ENCODE peak calls at places on chromosomes 5 and 9, in eight cellular contexts. Y is activated T-cell treated with anti-CD3 and anti-CD28 coated beads, Interleukin-2, amount 50 U/mL, for 24 hours; O is HT-29; S is upper lobe of right lung; C is effector memory CD8-positive, alpha-beta T cell; Z is fibroblast of lung; P is kidney epithelial cell; I is activated gamma-delta T cell. A is an unnamed sample.

GRCh38 chr5:112878760-112879159 is 17.7 kb downstream of the SRP19 start:
- DNase-seq in O (no peak), I (no peak), C (peak; percentile 11), Y (no peak), S (no peak), Z (peak; percentile 75), P (peak; percentile 29), A (no peak)

GRCh38 chr9:122562134-122562760 is 9.3 kb downstream of the OR1N2 start:
- DNase-seq in I (no peak), Z (no peak), O (no peak), S (no peak), C (no peak), P (no peak), Y (no peak), A (no peak)

GRCh38 chr9:94108584-94108983 is 24.3 kb downstream of the PTPDC1 start:
- DNase-seq in P (no peak), I (no peak), Z (peak; percentile 25), C (no peak), Y (no peak), O (no peak), S (no peak), A (no peak)

GRCh38 chr5:68817696-68818695 is 275.8 kb upstream of the SLC30A5 start:
- DNase-seq in P (no peak), O (no peak), C (no peak), Y (no peak), S (no peak), Z (peak; percentile 2), I (no peak), A (no peak)

GRCh38 chr9:91223000-91223399 is 138.7 kb downstream of the AUH start:
- DNase-seq in C (no peak), Y (no peak), P (no peak), O (no peak), Z (no peak), I (no peak), S (no peak), A (no peak)

GRCh38 chr5:82319192-82319591 is 41.0 kb upstream of the RPS23 start:
- DNase-seq in P (no peak), Z (no peak), Y (no peak), O (no peak), S (no peak), C (no peak), I (no peak), A (no peak)

GRCh38 chr5:71882826-71883744 is 164.0 kb downstream of the CARTPT start:
- DNase-seq in I (no peak), S (no peak), P (no peak), Y (no peak), C (no peak), Z (peak; percentile 55), O (no peak), A (no peak)

GRCh38 chr5:112930082-112930344 is 8.0 kb upstream of the REEP5 start:
- DNase-seq in Z (no peak), C (no peak), Y (no peak), I (no peak), S (no peak), O (no peak), P (no peak), A (no peak)

GRCh38 chr9:129273941-129274709 is 96.1 kb upstream of the IER5L start:
- DNase-seq in I (no peak), O (no peak), S (peak; percentile 27), P (no peak), Z (no peak), Y (no peak), C (no peak), A (no peak)

GRCh38 chr5:134506054-134507039 is 19.1 kb upstream of the JADE2 start:
- DNase-seq in I (no peak), Y (no peak), Z (no peak), P (no peak), O (peak; percentile 98), C (no peak), S (peak; percentile 80), A (no peak)

GRCh38 chr5:21649969-21650368 is 1203.2 kb downstream of the CDH12 start:
- DNase-seq in I (no peak), C (no peak), Y (no peak), O (no peak), Z (peak; percentile 12), S (no peak), P (no peak), A (no peak)

GRCh38 chr9:109118802-109119438 is 827 bp downstream of the TMEM245 start:
- DNase-seq in S (no peak), P (no peak), Z (peak; percentile 32), Y (no peak), O (no peak), C (no peak), I (no peak), A (no peak)